ENCODE peak calls at places on chromosome 9, in four cellular contexts. One of them, this sample, is unnamed.

GRCh38 chr9:28915256-28915930 is 1342.1 kb upstream of the C9orf72 start:
- DNase-seq in K562: no peak
- DNase-seq in GM12878: no peak
- DNase-seq in HL-60: no peak
- DNase-seq in this sample: no peak

GRCh38 chr9:136095495-136096058 is 488 bp upstream of the NACC2 start:
- DNase-seq in HL-60: no peak
- DNase-seq in GM12878: no peak
- DNase-seq in K562: peak
- DNase-seq in this sample: no peak

GRCh38 chr9:2493106-2493505 is 128.5 kb upstream of the VLDLR start:
- DNase-seq in GM12878: no peak
- DNase-seq in K562: no peak
- DNase-seq in HL-60: peak
- DNase-seq in this sample: no peak

GRCh38 chr9:7780261-7780988 is 19.2 kb downstream of the DMAC1 start:
- DNase-seq in HL-60: no peak
- DNase-seq in GM12878: no peak
- DNase-seq in K562: no peak
- DNase-seq in this sample: no peak

GRCh38 chr9:95073918-95074317 is 243.6 kb downstream of the FANCC start:
- DNase-seq in HL-60: no peak
- DNase-seq in GM12878: no peak
- DNase-seq in K562: no peak
- DNase-seq in this sample: no peak

GRCh38 chr9:92171281-92171680 is 56.1 kb upstream of the SPTLC1 start:
- DNase-seq in K562: no peak
- DNase-seq in GM12878: no peak
- DNase-seq in HL-60: no peak
- DNase-seq in this sample: no peak

GRCh38 chr9:135010921-135011320 is 76.5 kb upstream of the OLFM1 start:
- DNase-seq in HL-60: no peak
- DNase-seq in K562: no peak
- DNase-seq in GM12878: no peak
- DNase-seq in this sample: peak

GRCh38 chr9:16571127-16571848 is 299.2 kb downstream of the BNC2 start:
- DNase-seq in HL-60: no peak
- DNase-seq in GM12878: no peak
- DNase-seq in K562: no peak
- DNase-seq in this sample: no peak

GRCh38 chr9:88092699-88093359 is 45.4 kb downstream of the SPATA31C2 start:
- DNase-seq in GM12878: no peak
- DNase-seq in K562: no peak
- DNase-seq in HL-60: peak
- DNase-seq in this sample: no peak

GRCh38 chr9:83130541-83130940 is 67.6 kb upstream of the RASEF start:
- DNase-seq in K562: no peak
- DNase-seq in HL-60: no peak
- DNase-seq in GM12878: no peak
- DNase-seq in this sample: no peak

GRCh38 chr9:105138306-105138801 is 106.1 kb upstream of the SLC44A1 start:
- DNase-seq in GM12878: no peak
- DNase-seq in K562: no peak
- DNase-seq in HL-60: no peak
- DNase-seq in this sample: no peak

GRCh38 chr9:120583958-120584369 is 4.0 kb upstream of the CDK5RAP2 start:
- DNase-seq in HL-60: peak
- DNase-seq in K562: peak
- DNase-seq in GM12878: peak
- DNase-seq in this sample: no peak

GRCh38 chr9:122228906-122229837 is at the start of gene LHX6:
- DNase-seq in K562: peak
- DNase-seq in HL-60: no peak
- DNase-seq in GM12878: no peak
- DNase-seq in this sample: peak

GRCh38 chr9:132192728-132193127 is 30.9 kb downstream of the NTNG2 start:
- DNase-seq in K562: no peak
- DNase-seq in GM12878: no peak
- DNase-seq in HL-60: no peak
- DNase-seq in this sample: no peak

GRCh38 chr9:129506892-129507291 is 114.0 kb downstream of the C9orf50 start:
- DNase-seq in K562: no peak
- DNase-seq in HL-60: no peak
- DNase-seq in GM12878: no peak
- DNase-seq in this sample: no peak

GRCh38 chr9:76215066-76215465 is 179.2 kb downstream of the RFK start:
- DNase-seq in GM12878: no peak
- DNase-seq in HL-60: no peak
- DNase-seq in K562: no peak
- DNase-seq in this sample: no peak

GRCh38 chr9:122016789-122017188 is 76.3 kb downstream of the TTLL11 start:
- DNase-seq in GM12878: no peak
- DNase-seq in HL-60: no peak
- DNase-seq in K562: no peak
- DNase-seq in this sample: no peak

GRCh38 chr9:137049544-137050449 is 3.8 kb upstream of the NPDC1 start:
- DNase-seq in GM12878: no peak
- DNase-seq in HL-60: no peak
- DNase-seq in K562: peak
- DNase-seq in this sample: peak

GRCh38 chr9:34628656-34629491 is at the start of gene ARID3C:
- DNase-seq in HL-60: no peak
- DNase-seq in K562: peak
- DNase-seq in GM12878: no peak
- DNase-seq in this sample: no peak

GRCh38 chr9:93013856-93014582 is 44.5 kb upstream of the SUSD3 start:
- DNase-seq in GM12878: no peak
- DNase-seq in HL-60: no peak
- DNase-seq in K562: no peak
- DNase-seq in this sample: no peak

GRCh38 chr9:137070201-137070905 is at the start of gene SAPCD2:
- DNase-seq in HL-60: peak
- DNase-seq in GM12878: no peak
- DNase-seq in K562: peak
- DNase-seq in this sample: peak

GRCh38 chr9:91920846-91921350 is 29.1 kb downstream of the ROR2 start:
- DNase-seq in K562: no peak
- DNase-seq in HL-60: no peak
- DNase-seq in GM12878: no peak
- DNase-seq in this sample: no peak

GRCh38 chr9:37404590-37404989 is 17.9 kb upstream of the GRHPR start:
- DNase-seq in HL-60: no peak
- DNase-seq in K562: no peak
- DNase-seq in GM12878: no peak
- DNase-seq in this sample: no peak

GRCh38 chr9:128828719-128829452 is 708 bp downstream of the SPOUT1 start:
- DNase-seq in GM12878: no peak
- DNase-seq in K562: no peak
- DNase-seq in HL-60: no peak
- DNase-seq in this sample: no peak

GRCh38 chr9:126708178-126708577 is 94.5 kb downstream of the LMX1B start:
- DNase-seq in HL-60: no peak
- DNase-seq in K562: no peak
- DNase-seq in GM12878: no peak
- DNase-seq in this sample: no peak

GRCh38 chr9:123745933-123746332 is 184.0 kb downstream of the DENND1A start:
- DNase-seq in GM12878: no peak
- DNase-seq in K562: no peak
- DNase-seq in HL-60: no peak
- DNase-seq in this sample: no peak

GRCh38 chr9:123753011-123753410 is 176.9 kb downstream of the DENND1A start:
- DNase-seq in GM12878: no peak
- DNase-seq in K562: no peak
- DNase-seq in HL-60: no peak
- DNase-seq in this sample: no peak

GRCh38 chr9:123753669-123754307 is 176.1 kb downstream of the DENND1A start:
- DNase-seq in GM12878: no peak
- DNase-seq in HL-60: no peak
- DNase-seq in K562: no peak
- DNase-seq in this sample: no peak

GRCh38 chr9:123746765-123747164 is 183.2 kb downstream of the DENND1A start:
- DNase-seq in HL-60: no peak
- DNase-seq in GM12878: no peak
- DNase-seq in K562: no peak
- DNase-seq in this sample: no peak

DNA sequence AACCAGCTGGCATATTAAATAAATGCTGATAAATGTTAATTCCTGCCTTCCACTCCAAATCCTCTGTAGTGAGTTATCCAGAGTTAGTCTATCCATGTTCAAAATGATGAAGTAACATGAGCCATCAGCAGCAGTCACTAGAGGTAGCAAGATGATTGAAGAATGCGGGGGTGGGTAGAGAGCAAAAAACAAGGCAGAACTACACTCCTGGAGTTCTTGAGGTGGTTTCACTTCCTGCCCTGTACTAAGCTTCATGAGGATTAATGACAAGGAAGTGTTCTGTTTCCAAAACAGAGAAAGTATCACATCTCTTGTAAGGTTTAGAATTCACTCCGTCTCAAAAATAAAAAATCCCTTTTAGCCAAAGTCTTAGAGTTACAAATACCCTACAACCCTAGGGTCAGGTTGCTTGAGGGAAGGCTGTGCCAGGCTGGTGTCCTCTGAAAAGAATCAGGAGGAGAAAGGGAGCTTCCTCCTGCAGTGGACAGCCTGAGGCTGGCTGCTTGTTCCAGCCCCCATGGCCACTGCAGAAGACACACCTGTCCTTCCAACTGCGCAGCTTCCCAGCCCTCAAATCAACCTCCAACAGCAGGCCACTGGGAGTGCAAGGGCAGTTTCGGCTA is 180.2 kb downstream of the DENND1A start:
- DNase-seq in GM12878: peak
- DNase-seq in HL-60: peak
- DNase-seq in K562: no peak
- DNase-seq in this sample: peak
- TF ChIP-seq SPI1 in GM12878: peak
- TF ChIP-seq SPI1 in HL-60: no peak
- TF ChIP-seq SPI1 in K562: no peak
- TF ChIP-seq SPI1 in this sample: peak

DNA sequence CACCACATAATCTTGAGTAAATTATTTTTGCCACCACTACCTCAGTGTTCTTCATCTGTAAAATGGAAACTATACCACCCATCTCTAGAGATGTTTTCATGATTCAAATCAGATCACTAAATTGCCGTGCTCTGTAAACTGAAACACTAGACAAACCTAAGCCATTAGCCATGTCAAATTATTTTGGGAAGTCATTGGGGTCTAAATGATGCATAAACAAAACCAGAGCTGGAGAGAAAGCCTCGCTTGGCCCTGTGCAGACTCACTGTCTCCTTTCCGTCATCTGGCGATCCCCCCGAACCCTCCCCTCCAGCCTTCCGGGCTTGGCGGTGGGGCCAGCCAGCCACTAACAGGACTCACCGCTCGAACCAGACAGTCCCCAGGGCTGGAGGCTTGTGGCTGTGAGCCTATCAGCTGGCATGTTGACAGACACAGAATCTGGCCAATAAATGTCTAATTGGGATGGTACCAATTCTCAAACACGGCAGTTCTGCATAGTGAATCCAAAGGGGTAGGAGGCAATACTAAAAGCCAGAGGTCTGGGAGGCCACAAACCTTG is 256.5 kb downstream of the SEC61B start:
- DNase-seq in GM12878: no peak
- DNase-seq in K562: no peak
- DNase-seq in HL-60: no peak
- DNase-seq in this sample: no peak
- TF ChIP-seq SPI1 in GM12878: no peak
- TF ChIP-seq SPI1 in K562: no peak
- TF ChIP-seq SPI1 in HL-60: no peak
- TF ChIP-seq SPI1 in this sample: no peak

GRCh38 chr9:107711528-107711927 is 222.0 kb upstream of the KLF4 start:
- DNase-seq in GM12878: no peak
- DNase-seq in K562: no peak
- DNase-seq in HL-60: peak
- DNase-seq in this sample: no peak
- TF ChIP-seq SPI1 in GM12878: no peak
- TF ChIP-seq SPI1 in K562: no peak
- TF ChIP-seq SPI1 in HL-60: no peak
- TF ChIP-seq SPI1 in this sample: no peak

GRCh38 chr9:33161589-33162132 is 5.5 kb downstream of the B4GALT1 start:
- DNase-seq in HL-60: no peak
- DNase-seq in K562: no peak
- DNase-seq in GM12878: no peak
- DNase-seq in this sample: no peak
- TF ChIP-seq SPI1 in HL-60: no peak
- TF ChIP-seq SPI1 in K562: no peak
- TF ChIP-seq SPI1 in GM12878: no peak
- TF ChIP-seq SPI1 in this sample: no peak

GRCh38 chr9:133933426-133934026 is 58.6 kb downstream of the VAV2 start:
- DNase-seq in K562: no peak
- DNase-seq in GM12878: no peak
- DNase-seq in HL-60: no peak
- DNase-seq in this sample: no peak

GRCh38 chr9:133938086-133938485 is 54.0 kb downstream of the VAV2 start:
- DNase-seq in HL-60: no peak
- DNase-seq in GM12878: no peak
- DNase-seq in K562: no peak
- DNase-seq in this sample: no peak

GRCh38 chr9:133934512-133935221 is 57.5 kb downstream of the VAV2 start:
- DNase-seq in HL-60: no peak
- DNase-seq in K562: no peak
- DNase-seq in GM12878: no peak
- DNase-seq in this sample: no peak

GRCh38 chr9:133937120-133937519 is 55.0 kb downstream of the VAV2 start:
- DNase-seq in K562: no peak
- DNase-seq in HL-60: no peak
- DNase-seq in GM12878: no peak
- DNase-seq in this sample: no peak

DNA sequence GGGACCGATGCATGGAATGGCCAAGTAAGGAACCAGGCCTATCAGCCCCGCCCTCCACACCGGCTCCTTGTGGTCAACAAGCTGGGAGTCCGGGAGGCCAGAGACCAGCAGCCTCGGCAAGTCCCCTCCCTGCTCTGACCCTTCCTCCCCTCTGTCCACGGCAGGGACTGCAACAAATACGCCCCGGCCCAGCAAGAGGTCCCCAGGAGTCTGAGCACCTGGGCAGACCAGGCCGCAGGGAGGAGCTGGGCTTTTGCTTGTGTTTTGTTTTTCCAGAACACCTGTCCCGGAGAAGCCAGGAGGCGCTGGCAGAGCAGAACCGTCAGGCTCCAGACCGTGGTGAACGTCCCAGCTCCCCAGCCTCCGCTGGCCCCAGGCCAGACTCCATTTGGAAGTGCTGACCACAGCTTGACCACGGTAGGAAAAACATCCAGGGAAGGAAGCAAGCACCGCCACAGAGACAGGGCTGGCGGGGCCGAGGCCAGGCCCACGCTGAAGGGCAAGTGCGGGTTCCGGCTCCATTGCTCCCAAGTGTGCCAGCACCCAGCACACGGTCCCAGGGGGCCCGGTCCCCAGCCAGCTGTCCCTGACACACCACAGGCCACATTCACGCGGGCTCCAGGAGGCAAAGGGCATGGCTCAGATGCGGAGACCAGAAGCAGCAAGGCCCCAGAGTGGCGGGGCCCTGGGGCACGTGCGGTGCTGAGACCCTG is 56.6 kb downstream of the VAV2 start:
- DNase-seq in HL-60: no peak
- DNase-seq in GM12878: no peak
- DNase-seq in K562: no peak
- DNase-seq in this sample: no peak
- TF ChIP-seq SPI1 in HL-60: no peak
- TF ChIP-seq SPI1 in GM12878: no peak
- TF ChIP-seq SPI1 in K562: no peak
- TF ChIP-seq SPI1 in this sample: no peak

GRCh38 chr9:99634185-99634584 is 187.5 kb upstream of the NR4A3 start:
- DNase-seq in K562: no peak
- DNase-seq in HL-60: no peak
- DNase-seq in GM12878: no peak
- DNase-seq in this sample: no peak
- TF ChIP-seq SPI1 in K562: no peak
- TF ChIP-seq SPI1 in HL-60: no peak
- TF ChIP-seq SPI1 in GM12878: no peak
- TF ChIP-seq SPI1 in this sample: no peak